ENCODE peak calls at places on chromosomes 1 and 21, in nine cellular contexts. X is globus pallidus; K is kidney epithelial cell; U is HuH-7; A is heart left ventricle; H is T-cell; T is activated CD4-positive, alpha-beta T cell treated with anti-CD3 and anti-CD28 coated beads for 24 hours; G is MCF 10A; S is endothelial cell. M is an unnamed sample.

GRCh38 chr21:38037416-38037815 is 121.2 kb upstream of the KCNJ6 start:
- DNase-seq in K (peak; percentile 54), A (no peak), X (no peak), G (peak; percentile 20), S (no peak), T (no peak), H (no peak), U (no peak), M (no peak)

GRCh38 chr21:34640858-34641257 is 25.9 kb upstream of the RCAN1 start:
- DNase-seq in G (peak; percentile 33), S (no peak), T (no peak), K (peak; percentile 39), X (no peak), U (no peak), H (no peak), A (no peak), M (no peak)

GRCh38 chr1:53346814-53347176 is 18.9 kb upstream of the LRP8 start:
- DNase-seq in X (no peak), S (no peak), T (no peak), G (no peak), H (peak; percentile 17), U (no peak), K (no peak), A (no peak), M (no peak)

GRCh38 chr1:234776875-234777849 is 167.2 kb upstream of the IRF2BP2 start:
- DNase-seq in S (no peak), T (no peak), G (no peak), K (no peak), X (no peak), H (no peak), A (no peak), U (no peak), M (no peak)

GRCh38 chr1:217140041-217140901 is 417.0 kb upstream of the ESRRG start:
- DNase-seq in U (no peak), H (no peak), S (no peak), K (no peak), A (peak; percentile 21), T (no peak), X (no peak), G (no peak), M (peak; percentile 67)

GRCh38 chr1:117544509-117545109 is 61.2 kb upstream of the TENT5C start:
- DNase-seq in A (no peak), K (no peak), T (no peak), S (no peak), X (no peak), G (no peak), H (no peak), U (peak; percentile 50), M (no peak)

GRCh38 chr1:17606826-17607440 is 67.4 kb downstream of the ARHGEF10L start:
- DNase-seq in K (no peak), S (peak; percentile 85), H (no peak), T (peak; percentile 39), X (peak; percentile 67), U (peak; percentile 80), A (peak; percentile 59), G (peak; percentile 78), M (peak; percentile 79)

GRCh38 chr21:40947713-40948112 is 100.8 kb upstream of the DSCAM start:
- DNase-seq in S (no peak), A (no peak), K (no peak), T (no peak), X (no peak), H (no peak), U (no peak), G (no peak), M (no peak)

GRCh38 chr1:23548704-23549143 is 10.6 kb downstream of the ID3 start:
- DNase-seq in S (no peak), X (no peak), G (no peak), T (no peak), H (no peak), U (no peak), A (peak; percentile 65), K (no peak), M (no peak)

GRCh38 chr1:218301217-218301616 is 16.1 kb downstream of the RRP15 start:
- DNase-seq in H (no peak), G (no peak), T (no peak), S (no peak), U (no peak), X (no peak), K (no peak), A (no peak), M (no peak)

GRCh38 chr1:41221995-41222991 is 19.8 kb downstream of the SCMH1 start:
- DNase-seq in U (no peak), X (no peak), K (no peak), H (no peak), A (no peak), G (peak; percentile 43), T (no peak), S (no peak), M (no peak)

GRCh38 chr1:111471012-111471411 is 2.8 kb upstream of the C1orf162 start:
- DNase-seq in T (peak; percentile 39), H (peak; percentile 84), K (no peak), A (peak; percentile 46), G (no peak), U (no peak), S (no peak), X (peak; percentile 70), M (no peak)

GRCh38 chr1:215637041-215637573 is 70.0 kb downstream of the KCTD3 start:
- DNase-seq in X (peak; percentile 33), G (peak; percentile 45), K (no peak), U (peak; percentile 24), H (no peak), A (no peak), T (no peak), S (no peak), M (no peak)